ENCODE peak calls at places on chromosomes 2 and 18, in nine cellular contexts. One of them, this sample, is unnamed. For H3K36me3, the result is how much of the 10 kb centered on the place peaks cover.

GRCh38 chr2:161077367-161078210 is 82.6 kb upstream of the TANK start:
- DNase-seq in adipocyte: no peak
- DNase-seq in ovary: no peak
- DNase-seq in right atrium auricular region: no peak
- DNase-seq in CD8-positive, alpha-beta memory T cell: peak
- DNase-seq in DND-41: peak
- DNase-seq in GM06990: peak
- DNase-seq in tibial nerve: no peak
- DNase-seq in GM23248: peak
- DNase-seq in this sample: no peak

GRCh38 chr2:44120428-44120827 is 48.2 kb upstream of the PPM1B start:
- DNase-seq in ovary: no peak
- DNase-seq in GM23248: peak
- DNase-seq in tibial nerve: no peak
- DNase-seq in GM06990: no peak
- DNase-seq in adipocyte: peak
- DNase-seq in CD8-positive, alpha-beta memory T cell: peak
- DNase-seq in DND-41: peak
- DNase-seq in right atrium auricular region: no peak
- DNase-seq in this sample: no peak

GRCh38 chr2:80464275-80464674 is 159.7 kb upstream of the LRRTM1 start:
- DNase-seq in CD8-positive, alpha-beta memory T cell: no peak
- DNase-seq in GM06990: peak
- DNase-seq in ovary: no peak
- DNase-seq in adipocyte: no peak
- DNase-seq in tibial nerve: no peak
- DNase-seq in GM23248: no peak
- DNase-seq in right atrium auricular region: no peak
- DNase-seq in DND-41: no peak
- DNase-seq in this sample: no peak

GRCh38 chr2:148888003-148888501 is 13.0 kb downstream of the KIF5C start:
- DNase-seq in CD8-positive, alpha-beta memory T cell: no peak
- DNase-seq in ovary: no peak
- DNase-seq in adipocyte: no peak
- DNase-seq in DND-41: no peak
- DNase-seq in right atrium auricular region: no peak
- DNase-seq in GM06990: no peak
- DNase-seq in GM23248: no peak
- DNase-seq in tibial nerve: no peak
- DNase-seq in this sample: no peak

GRCh38 chr2:180706694-180707093 is 273.7 kb upstream of the UBE2E3 start:
- DNase-seq in GM06990: no peak
- DNase-seq in adipocyte: no peak
- DNase-seq in DND-41: no peak
- DNase-seq in CD8-positive, alpha-beta memory T cell: no peak
- DNase-seq in right atrium auricular region: no peak
- DNase-seq in ovary: no peak
- DNase-seq in GM23248: no peak
- DNase-seq in tibial nerve: no peak
- DNase-seq in this sample: no peak

GRCh38 chr2:32894119-32894728 is 52.5 kb upstream of the LTBP1 start:
- DNase-seq in ovary: no peak
- DNase-seq in GM23248: no peak
- DNase-seq in tibial nerve: no peak
- DNase-seq in adipocyte: no peak
- DNase-seq in CD8-positive, alpha-beta memory T cell: no peak
- DNase-seq in DND-41: no peak
- DNase-seq in right atrium auricular region: no peak
- DNase-seq in GM06990: no peak
- DNase-seq in this sample: no peak

GRCh38 chr18:34494359-34494696 is 215.8 kb upstream of the DTNA start:
- DNase-seq in ovary: no peak
- DNase-seq in tibial nerve: no peak
- DNase-seq in right atrium auricular region: no peak
- DNase-seq in GM06990: no peak
- DNase-seq in GM23248: no peak
- DNase-seq in DND-41: no peak
- DNase-seq in CD8-positive, alpha-beta memory T cell: no peak
- DNase-seq in adipocyte: no peak
- DNase-seq in this sample: no peak

GRCh38 chr2:162688403-162688802 is 150.2 kb downstream of the KCNH7 start:
- DNase-seq in tibial nerve: no peak
- DNase-seq in DND-41: no peak
- DNase-seq in adipocyte: no peak
- DNase-seq in GM06990: no peak
- DNase-seq in CD8-positive, alpha-beta memory T cell: no peak
- DNase-seq in ovary: no peak
- DNase-seq in right atrium auricular region: no peak
- DNase-seq in GM23248: no peak
- DNase-seq in this sample: no peak

GRCh38 chr18:57737661-57738060 is 65.5 kb downstream of the ATP8B1 start:
- DNase-seq in ovary: peak
- DNase-seq in tibial nerve: peak
- DNase-seq in CD8-positive, alpha-beta memory T cell: no peak
- DNase-seq in GM06990: no peak
- DNase-seq in GM23248: peak
- DNase-seq in DND-41: no peak
- DNase-seq in right atrium auricular region: peak
- DNase-seq in adipocyte: peak
- DNase-seq in this sample: peak

GRCh38 chr18:78376036-78376435 is 603.6 kb upstream of the SALL3 start:
- DNase-seq in ovary: no peak
- DNase-seq in right atrium auricular region: no peak
- DNase-seq in CD8-positive, alpha-beta memory T cell: no peak
- DNase-seq in GM06990: no peak
- DNase-seq in tibial nerve: no peak
- DNase-seq in DND-41: no peak
- DNase-seq in adipocyte: no peak
- DNase-seq in GM23248: no peak
- DNase-seq in this sample: no peak

GRCh38 chr2:212536385-212537310 is 2.0 kb downstream of the ERBB4 start:
- DNase-seq in right atrium auricular region: no peak
- DNase-seq in DND-41: no peak
- DNase-seq in ovary: no peak
- DNase-seq in GM06990: peak
- DNase-seq in GM23248: peak
- DNase-seq in CD8-positive, alpha-beta memory T cell: no peak
- DNase-seq in adipocyte: peak
- DNase-seq in tibial nerve: no peak
- DNase-seq in this sample: no peak

GRCh38 chr2:13020469-13020868 is 303.7 kb downstream of the TRIB2 start:
- DNase-seq in GM06990: no peak
- DNase-seq in CD8-positive, alpha-beta memory T cell: no peak
- DNase-seq in adipocyte: no peak
- DNase-seq in right atrium auricular region: no peak
- DNase-seq in GM23248: no peak
- DNase-seq in DND-41: no peak
- DNase-seq in tibial nerve: no peak
- DNase-seq in ovary: no peak
- DNase-seq in this sample: no peak

DNA sequence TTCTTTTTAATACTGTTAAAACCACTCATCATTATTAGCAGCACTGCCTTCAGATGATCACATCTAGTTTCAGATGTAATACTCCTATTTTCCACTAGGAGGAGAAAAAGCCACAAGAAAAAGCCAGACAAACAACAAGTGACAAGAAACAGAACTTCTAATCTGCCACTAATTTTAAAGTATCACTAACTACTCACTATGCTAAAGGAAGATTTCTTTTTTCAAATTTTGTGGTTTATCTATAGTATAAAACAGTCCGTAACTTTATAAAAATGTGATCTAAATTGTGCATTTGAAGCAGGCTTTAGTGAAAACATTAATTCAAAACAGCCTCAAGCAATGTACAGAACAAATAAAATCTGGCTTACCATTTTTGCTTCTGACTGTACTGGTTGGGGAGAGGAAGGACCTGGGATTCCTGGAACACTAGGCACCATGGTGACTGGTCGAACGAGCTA is 56.8 kb downstream of the ATF2 start:
- DNase-seq in GM23248: peak
- DNase-seq in right atrium auricular region: no peak
- DNase-seq in ovary: no peak
- DNase-seq in DND-41: no peak
- DNase-seq in CD8-positive, alpha-beta memory T cell: no peak
- DNase-seq in GM06990: no peak
- DNase-seq in tibial nerve: no peak
- DNase-seq in adipocyte: peak
- DNase-seq in this sample: no peak
- H3K36me3 ChIP-seq in GM23248: under half
- H3K36me3 ChIP-seq in right atrium auricular region: under half
- H3K36me3 ChIP-seq in ovary: under half
- H3K36me3 ChIP-seq in DND-41: half or more
- H3K36me3 ChIP-seq in CD8-positive, alpha-beta memory T cell: under half
- H3K36me3 ChIP-seq in GM06990: under half
- H3K36me3 ChIP-seq in tibial nerve: under half
- H3K36me3 ChIP-seq in adipocyte: half or more
- H3K36me3 ChIP-seq in this sample: under half

GRCh38 chr18:11149441-11150270 is at the start of gene PIEZO2:
- DNase-seq in adipocyte: peak
- DNase-seq in ovary: peak
- DNase-seq in CD8-positive, alpha-beta memory T cell: no peak
- DNase-seq in GM06990: peak
- DNase-seq in tibial nerve: peak
- DNase-seq in GM23248: peak
- DNase-seq in right atrium auricular region: no peak
- DNase-seq in DND-41: no peak
- DNase-seq in this sample: no peak

GRCh38 chr18:11147962-11148654 is 1.3 kb downstream of the PIEZO2 start:
- DNase-seq in ovary: no peak
- DNase-seq in right atrium auricular region: no peak
- DNase-seq in CD8-positive, alpha-beta memory T cell: no peak
- DNase-seq in DND-41: no peak
- DNase-seq in GM23248: peak
- DNase-seq in tibial nerve: no peak
- DNase-seq in adipocyte: no peak
- DNase-seq in GM06990: peak
- DNase-seq in this sample: no peak

GRCh38 chr18:11147371-11147860 is 2.0 kb downstream of the PIEZO2 start:
- DNase-seq in CD8-positive, alpha-beta memory T cell: no peak
- DNase-seq in ovary: no peak
- DNase-seq in adipocyte: no peak
- DNase-seq in GM06990: peak
- DNase-seq in GM23248: no peak
- DNase-seq in DND-41: no peak
- DNase-seq in right atrium auricular region: no peak
- DNase-seq in tibial nerve: no peak
- DNase-seq in this sample: no peak

GRCh38 chr18:11148655-11149440 is 521 bp downstream of the PIEZO2 start:
- DNase-seq in GM23248: peak
- DNase-seq in GM06990: no peak
- DNase-seq in tibial nerve: no peak
- DNase-seq in DND-41: no peak
- DNase-seq in right atrium auricular region: no peak
- DNase-seq in adipocyte: no peak
- DNase-seq in CD8-positive, alpha-beta memory T cell: no peak
- DNase-seq in ovary: no peak
- DNase-seq in this sample: no peak

DNA sequence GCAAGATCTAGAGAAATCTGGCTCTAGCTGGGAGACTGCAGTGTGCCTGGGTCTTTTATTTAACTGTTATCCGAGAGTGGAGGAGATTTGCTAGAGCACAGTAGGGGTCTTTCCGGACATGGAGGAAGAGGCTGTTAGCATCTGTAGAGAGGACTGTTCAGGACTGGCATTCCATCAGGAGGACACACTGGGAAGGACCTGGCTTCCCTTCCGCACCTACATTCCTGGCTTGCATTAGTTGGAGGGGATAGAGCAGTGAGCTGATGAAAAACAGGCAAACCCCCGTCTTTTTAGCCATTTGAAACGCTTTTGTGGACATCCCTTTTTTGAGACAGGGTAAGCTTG is 874 bp upstream of the PIEZO2 start:
- DNase-seq in tibial nerve: no peak
- DNase-seq in DND-41: no peak
- DNase-seq in ovary: no peak
- DNase-seq in right atrium auricular region: no peak
- DNase-seq in GM06990: no peak
- DNase-seq in CD8-positive, alpha-beta memory T cell: no peak
- DNase-seq in adipocyte: no peak
- DNase-seq in GM23248: no peak
- DNase-seq in this sample: no peak
- H3K4me3 ChIP-seq in tibial nerve: no peak
- H3K4me3 ChIP-seq in DND-41: no peak
- H3K4me3 ChIP-seq in ovary: no peak
- H3K4me3 ChIP-seq in right atrium auricular region: no peak
- H3K4me3 ChIP-seq in GM06990: peak
- H3K4me3 ChIP-seq in CD8-positive, alpha-beta memory T cell: no peak
- H3K4me3 ChIP-seq in adipocyte: no peak
- H3K4me3 ChIP-seq in GM23248: no peak
- H3K4me3 ChIP-seq in this sample: no peak

GRCh38 chr18:79718126-79718525 is 38.5 kb downstream of the CTDP1 start:
- DNase-seq in right atrium auricular region: no peak
- DNase-seq in DND-41: no peak
- DNase-seq in tibial nerve: no peak
- DNase-seq in adipocyte: no peak
- DNase-seq in GM06990: no peak
- DNase-seq in GM23248: no peak
- DNase-seq in CD8-positive, alpha-beta memory T cell: no peak
- DNase-seq in ovary: no peak
- DNase-seq in this sample: no peak

GRCh38 chr18:79718878-79719477 is 39.4 kb downstream of the CTDP1 start:
- DNase-seq in DND-41: no peak
- DNase-seq in CD8-positive, alpha-beta memory T cell: no peak
- DNase-seq in ovary: no peak
- DNase-seq in right atrium auricular region: no peak
- DNase-seq in GM23248: no peak
- DNase-seq in GM06990: no peak
- DNase-seq in adipocyte: no peak
- DNase-seq in tibial nerve: no peak
- DNase-seq in this sample: no peak

GRCh38 chr18:79715280-79715679 is 35.7 kb downstream of the CTDP1 start:
- DNase-seq in CD8-positive, alpha-beta memory T cell: peak
- DNase-seq in DND-41: no peak
- DNase-seq in tibial nerve: no peak
- DNase-seq in right atrium auricular region: no peak
- DNase-seq in GM23248: no peak
- DNase-seq in adipocyte: no peak
- DNase-seq in GM06990: no peak
- DNase-seq in ovary: no peak
- DNase-seq in this sample: no peak

GRCh38 chr18:79717555-79718074 is 38.0 kb downstream of the CTDP1 start:
- DNase-seq in tibial nerve: no peak
- DNase-seq in CD8-positive, alpha-beta memory T cell: peak
- DNase-seq in ovary: no peak
- DNase-seq in right atrium auricular region: no peak
- DNase-seq in adipocyte: no peak
- DNase-seq in DND-41: no peak
- DNase-seq in GM06990: no peak
- DNase-seq in GM23248: no peak
- DNase-seq in this sample: no peak

GRCh38 chr18:79717059-79717458 is 37.5 kb downstream of the CTDP1 start:
- DNase-seq in GM06990: no peak
- DNase-seq in right atrium auricular region: no peak
- DNase-seq in tibial nerve: no peak
- DNase-seq in CD8-positive, alpha-beta memory T cell: peak
- DNase-seq in DND-41: no peak
- DNase-seq in ovary: no peak
- DNase-seq in GM23248: no peak
- DNase-seq in adipocyte: no peak
- DNase-seq in this sample: no peak
- H3K36me3 ChIP-seq in GM06990: under half
- H3K36me3 ChIP-seq in right atrium auricular region: half or more
- H3K36me3 ChIP-seq in tibial nerve: under half
- H3K36me3 ChIP-seq in CD8-positive, alpha-beta memory T cell: under half
- H3K36me3 ChIP-seq in DND-41: half or more
- H3K36me3 ChIP-seq in ovary: under half
- H3K36me3 ChIP-seq in GM23248: under half
- H3K36me3 ChIP-seq in adipocyte: half or more
- H3K36me3 ChIP-seq in this sample: under half

GRCh38 chr2:86631846-86632485 is 8.3 kb upstream of the RNF103 start:
- DNase-seq in adipocyte: no peak
- DNase-seq in GM23248: no peak
- DNase-seq in ovary: no peak
- DNase-seq in DND-41: no peak
- DNase-seq in GM06990: no peak
- DNase-seq in right atrium auricular region: no peak
- DNase-seq in CD8-positive, alpha-beta memory T cell: no peak
- DNase-seq in tibial nerve: no peak
- DNase-seq in this sample: no peak
- H3K4me3 ChIP-seq in adipocyte: no peak
- H3K4me3 ChIP-seq in GM23248: no peak
- H3K4me3 ChIP-seq in ovary: no peak
- H3K4me3 ChIP-seq in DND-41: no peak
- H3K4me3 ChIP-seq in GM06990: no peak
- H3K4me3 ChIP-seq in right atrium auricular region: no peak
- H3K4me3 ChIP-seq in CD8-positive, alpha-beta memory T cell: no peak
- H3K4me3 ChIP-seq in tibial nerve: no peak
- H3K4me3 ChIP-seq in this sample: no peak